ENCODE peak calls at places on chromosomes 2 and 18, in six cellular contexts. A is COR-L47; U is AG04449; K is T-helper 2 cell; F is central memory CD4-positive, alpha-beta T cell; H is HCT116. R is an unnamed sample.

GRCh38 chr2:18684202-18685040 is 95.1 kb upstream of the NT5C1B start:
- DNase-seq in A (no peak), U (peak), K (no peak), F (no peak), H (no peak), R (peak)

GRCh38 chr2:231306791-231307440 is 88.6 kb upstream of the B3GNT7 start:
- DNase-seq in A (no peak), U (no peak), K (no peak), F (no peak), H (no peak), R (no peak)

GRCh38 chr2:10239561-10239967 is 63.1 kb upstream of the HPCAL1 start:
- DNase-seq in A (no peak), U (no peak), K (no peak), F (no peak), H (no peak), R (no peak)

GRCh38 chr2:176752295-176752694 is 460.3 kb upstream of the HNRNPA3 start:
- DNase-seq in A (no peak), U (no peak), K (no peak), F (no peak), H (no peak), R (no peak)

GRCh38 chr18:24014986-24015896 is 687 bp downstream of the TTC39C start:
- DNase-seq in A (peak), U (no peak), K (peak), F (peak), H (no peak), R (peak)

GRCh38 chr2:68368657-68369339 is 3.7 kb downstream of the PLEK start:
- DNase-seq in A (no peak), U (peak), K (no peak), F (no peak), H (no peak), R (peak)

GRCh38 chr18:50266248-50266704 is at the start of gene CFAP53:
- DNase-seq in A (peak), U (peak), K (peak), F (peak), H (no peak), R (peak)

GRCh38 chr2:215430528-215431187 is 5.2 kb downstream of the FN1 start:
- DNase-seq in A (no peak), U (peak), K (no peak), F (no peak), H (no peak), R (no peak)

GRCh38 chr2:182240862-182241371 is 185.9 kb downstream of the PDE1A start:
- DNase-seq in A (peak), U (no peak), K (no peak), F (no peak), H (peak), R (no peak)

GRCh38 chr18:3715223-3716080 is 265.5 kb downstream of the TGIF1 start:
- DNase-seq in A (no peak), U (no peak), K (no peak), F (no peak), H (no peak), R (no peak)

R was measured in AG09309.